ENCODE peak calls at places on chromosome 11, in ten cellular contexts. One of them, this sample, is unnamed.

GRCh38 chr11:66071326-66071870 is 1.3 kb downstream of the PACS1 start:
- DNase-seq in dorsolateral prefrontal cortex: no peak
- DNase-seq in SK-N-SH: no peak
- DNase-seq in epithelial cell of proximal tubule: no peak
- DNase-seq in tibial nerve: no peak
- DNase-seq in left lung: no peak
- DNase-seq in NB4: no peak
- DNase-seq in cardiac muscle cell: no peak
- DNase-seq in A673: peak
- DNase-seq in epithelial cell of esophagus: no peak
- DNase-seq in this sample: peak

GRCh38 chr11:120134106-120134930 is 3.6 kb downstream of the TRIM29 start:
- DNase-seq in tibial nerve: no peak
- DNase-seq in left lung: peak
- DNase-seq in NB4: no peak
- DNase-seq in epithelial cell of esophagus: no peak
- DNase-seq in epithelial cell of proximal tubule: no peak
- DNase-seq in cardiac muscle cell: no peak
- DNase-seq in A673: no peak
- DNase-seq in SK-N-SH: peak
- DNase-seq in dorsolateral prefrontal cortex: peak
- DNase-seq in this sample: no peak

GRCh38 chr11:75757651-75758050 is 10.9 kb upstream of the DGAT2 start:
- DNase-seq in tibial nerve: no peak
- DNase-seq in cardiac muscle cell: no peak
- DNase-seq in epithelial cell of proximal tubule: no peak
- DNase-seq in SK-N-SH: no peak
- DNase-seq in A673: no peak
- DNase-seq in dorsolateral prefrontal cortex: no peak
- DNase-seq in epithelial cell of esophagus: no peak
- DNase-seq in NB4: no peak
- DNase-seq in left lung: no peak
- DNase-seq in this sample: no peak

GRCh38 chr11:45021692-45022130 is 71.0 kb upstream of the TP53I11 start:
- DNase-seq in epithelial cell of esophagus: no peak
- DNase-seq in left lung: no peak
- DNase-seq in dorsolateral prefrontal cortex: no peak
- DNase-seq in A673: peak
- DNase-seq in cardiac muscle cell: peak
- DNase-seq in tibial nerve: peak
- DNase-seq in NB4: peak
- DNase-seq in epithelial cell of proximal tubule: no peak
- DNase-seq in SK-N-SH: peak
- DNase-seq in this sample: no peak

GRCh38 chr11:108616549-108616948 is 23.0 kb upstream of the EXPH5 start:
- DNase-seq in tibial nerve: no peak
- DNase-seq in epithelial cell of esophagus: peak
- DNase-seq in dorsolateral prefrontal cortex: no peak
- DNase-seq in left lung: no peak
- DNase-seq in SK-N-SH: no peak
- DNase-seq in epithelial cell of proximal tubule: peak
- DNase-seq in NB4: no peak
- DNase-seq in A673: no peak
- DNase-seq in cardiac muscle cell: peak
- DNase-seq in this sample: no peak

GRCh38 chr11:81359476-81359875 is 1374.2 kb downstream of the FAM181B start:
- DNase-seq in epithelial cell of esophagus: peak
- DNase-seq in cardiac muscle cell: no peak
- DNase-seq in left lung: no peak
- DNase-seq in dorsolateral prefrontal cortex: no peak
- DNase-seq in A673: peak
- DNase-seq in SK-N-SH: no peak
- DNase-seq in epithelial cell of proximal tubule: no peak
- DNase-seq in tibial nerve: no peak
- DNase-seq in NB4: no peak
- DNase-seq in this sample: no peak

GRCh38 chr11:469684-470667 is 19.9 kb downstream of the PTDSS2 start:
- DNase-seq in epithelial cell of esophagus: peak
- DNase-seq in tibial nerve: peak
- DNase-seq in left lung: peak
- DNase-seq in SK-N-SH: peak
- DNase-seq in dorsolateral prefrontal cortex: peak
- DNase-seq in epithelial cell of proximal tubule: peak
- DNase-seq in cardiac muscle cell: peak
- DNase-seq in A673: peak
- DNase-seq in NB4: no peak
- DNase-seq in this sample: no peak

GRCh38 chr11:12854297-12854661 is 154.8 kb upstream of the RASSF10 start:
- DNase-seq in epithelial cell of proximal tubule: no peak
- DNase-seq in left lung: no peak
- DNase-seq in tibial nerve: no peak
- DNase-seq in SK-N-SH: no peak
- DNase-seq in A673: no peak
- DNase-seq in NB4: no peak
- DNase-seq in epithelial cell of esophagus: no peak
- DNase-seq in cardiac muscle cell: no peak
- DNase-seq in dorsolateral prefrontal cortex: no peak
- DNase-seq in this sample: no peak

DNA sequence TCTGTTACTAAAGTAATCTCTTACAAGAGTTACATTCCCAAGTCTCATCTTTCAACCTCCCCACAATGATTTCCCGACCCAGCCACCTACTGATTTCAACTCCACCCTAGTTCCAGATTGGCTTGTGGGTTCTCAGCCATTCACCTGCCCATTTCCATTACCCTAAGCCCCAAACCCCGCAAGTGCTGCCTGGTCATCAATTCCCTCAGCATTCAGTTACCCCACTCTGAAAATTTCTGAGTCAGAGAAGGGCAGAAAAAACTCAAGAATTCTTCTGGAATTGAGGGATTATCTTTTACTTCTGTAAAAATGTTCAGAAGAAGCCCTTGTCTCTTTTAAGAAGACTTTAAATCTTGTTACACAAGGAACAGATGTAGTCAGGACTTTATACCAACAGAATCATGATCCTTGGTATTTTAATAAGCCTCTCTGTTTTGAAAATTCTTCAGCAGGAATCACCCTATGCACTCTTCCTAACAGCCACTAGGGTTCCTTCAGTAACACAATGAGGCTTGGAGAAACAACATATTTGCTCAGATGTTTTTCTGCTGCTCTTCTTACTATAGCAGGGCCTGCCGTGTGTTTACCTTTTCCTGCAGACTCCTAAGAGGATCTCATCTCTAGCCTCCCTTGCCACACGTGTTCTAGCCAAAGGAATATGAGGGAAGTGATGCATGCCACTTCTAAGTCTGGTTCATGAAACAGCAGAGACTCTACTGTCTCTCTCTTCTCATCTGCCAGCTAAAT is 29.2 kb upstream of the PAMR1 start:
- DNase-seq in SK-N-SH: no peak
- DNase-seq in epithelial cell of proximal tubule: no peak
- DNase-seq in epithelial cell of esophagus: no peak
- DNase-seq in tibial nerve: no peak
- DNase-seq in cardiac muscle cell: peak
- DNase-seq in A673: peak
- DNase-seq in dorsolateral prefrontal cortex: no peak
- DNase-seq in left lung: no peak
- DNase-seq in NB4: no peak
- DNase-seq in this sample: no peak
- TF ChIP-seq CTCF in SK-N-SH: peak
- TF ChIP-seq CTCF in epithelial cell of proximal tubule: peak
- TF ChIP-seq CTCF in epithelial cell of esophagus: peak
- TF ChIP-seq CTCF in tibial nerve: peak
- TF ChIP-seq CTCF in cardiac muscle cell: peak
- TF ChIP-seq CTCF in A673: peak
- TF ChIP-seq CTCF in dorsolateral prefrontal cortex: no peak
- TF ChIP-seq CTCF in left lung: no peak
- TF ChIP-seq CTCF in NB4: no peak
- TF ChIP-seq CTCF in this sample: no peak

GRCh38 chr11:64232182-64233018 is 2.0 kb upstream of the VEGFB start:
- DNase-seq in SK-N-SH: no peak
- DNase-seq in epithelial cell of proximal tubule: no peak
- DNase-seq in dorsolateral prefrontal cortex: no peak
- DNase-seq in NB4: no peak
- DNase-seq in epithelial cell of esophagus: no peak
- DNase-seq in A673: no peak
- DNase-seq in cardiac muscle cell: no peak
- DNase-seq in left lung: peak
- DNase-seq in tibial nerve: no peak
- DNase-seq in this sample: no peak

GRCh38 chr11:64230209-64230984 is at the start of gene DNAJC4:
- DNase-seq in cardiac muscle cell: peak
- DNase-seq in epithelial cell of esophagus: peak
- DNase-seq in left lung: peak
- DNase-seq in epithelial cell of proximal tubule: no peak
- DNase-seq in SK-N-SH: peak
- DNase-seq in tibial nerve: peak
- DNase-seq in NB4: peak
- DNase-seq in A673: peak
- DNase-seq in dorsolateral prefrontal cortex: peak
- DNase-seq in this sample: peak

GRCh38 chr11:64229959-64230208 is 464 bp upstream of the DNAJC4 start:
- DNase-seq in epithelial cell of esophagus: no peak
- DNase-seq in dorsolateral prefrontal cortex: no peak
- DNase-seq in tibial nerve: no peak
- DNase-seq in SK-N-SH: no peak
- DNase-seq in cardiac muscle cell: no peak
- DNase-seq in A673: no peak
- DNase-seq in left lung: no peak
- DNase-seq in NB4: no peak
- DNase-seq in epithelial cell of proximal tubule: no peak
- DNase-seq in this sample: no peak

GRCh38 chr11:64230985-64231365 is 627 bp downstream of the DNAJC4 start:
- DNase-seq in left lung: no peak
- DNase-seq in A673: no peak
- DNase-seq in dorsolateral prefrontal cortex: no peak
- DNase-seq in epithelial cell of proximal tubule: no peak
- DNase-seq in epithelial cell of esophagus: no peak
- DNase-seq in NB4: peak
- DNase-seq in cardiac muscle cell: no peak
- DNase-seq in tibial nerve: no peak
- DNase-seq in SK-N-SH: peak
- DNase-seq in this sample: no peak

DNA sequence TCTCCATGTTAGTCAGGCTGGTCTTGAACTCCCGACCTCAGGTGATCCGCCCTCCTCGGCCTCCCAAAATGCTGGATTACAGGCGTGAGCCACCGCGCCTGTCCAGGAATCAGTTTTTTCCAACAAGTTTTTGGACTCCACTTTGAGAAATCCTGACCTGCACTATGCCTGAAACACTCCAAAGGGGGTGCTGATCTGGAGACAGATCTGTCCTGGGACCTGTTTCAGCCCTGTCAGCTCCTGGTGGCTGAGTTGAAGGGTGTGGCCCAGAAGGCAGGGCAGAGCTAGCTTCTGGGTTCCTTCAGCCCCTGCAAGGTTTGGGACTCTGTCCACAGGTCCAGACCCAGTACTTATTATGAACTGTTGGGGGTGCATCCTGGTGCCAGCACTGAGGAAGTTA is 1.2 kb downstream of the DNAJC4 start:
- DNase-seq in epithelial cell of proximal tubule: no peak
- DNase-seq in dorsolateral prefrontal cortex: no peak
- DNase-seq in A673: no peak
- DNase-seq in left lung: no peak
- DNase-seq in epithelial cell of esophagus: no peak
- DNase-seq in SK-N-SH: no peak
- DNase-seq in tibial nerve: no peak
- DNase-seq in cardiac muscle cell: no peak
- DNase-seq in NB4: no peak
- DNase-seq in this sample: no peak
- H3K4me3 ChIP-seq in epithelial cell of proximal tubule: peak
- H3K4me3 ChIP-seq in dorsolateral prefrontal cortex: peak
- H3K4me3 ChIP-seq in A673: no peak
- H3K4me3 ChIP-seq in left lung: no peak
- H3K4me3 ChIP-seq in epithelial cell of esophagus: no peak
- H3K4me3 ChIP-seq in SK-N-SH: peak
- H3K4me3 ChIP-seq in tibial nerve: no peak
- H3K4me3 ChIP-seq in cardiac muscle cell: peak
- H3K4me3 ChIP-seq in NB4: no peak
- H3K4me3 ChIP-seq in this sample: no peak

GRCh38 chr11:130672911-130673310 is 224.5 kb downstream of the ADAMTS15 start:
- DNase-seq in A673: no peak
- DNase-seq in epithelial cell of esophagus: peak
- DNase-seq in NB4: no peak
- DNase-seq in SK-N-SH: no peak
- DNase-seq in tibial nerve: no peak
- DNase-seq in left lung: no peak
- DNase-seq in epithelial cell of proximal tubule: peak
- DNase-seq in dorsolateral prefrontal cortex: no peak
- DNase-seq in cardiac muscle cell: no peak
- DNase-seq in this sample: no peak

GRCh38 chr11:130674686-130675085 is 226.2 kb downstream of the ADAMTS15 start:
- DNase-seq in dorsolateral prefrontal cortex: no peak
- DNase-seq in tibial nerve: no peak
- DNase-seq in cardiac muscle cell: peak
- DNase-seq in NB4: no peak
- DNase-seq in left lung: no peak
- DNase-seq in epithelial cell of proximal tubule: no peak
- DNase-seq in A673: no peak
- DNase-seq in epithelial cell of esophagus: no peak
- DNase-seq in SK-N-SH: no peak
- DNase-seq in this sample: no peak

GRCh38 chr11:130675456-130675855 is 227.0 kb downstream of the ADAMTS15 start:
- DNase-seq in epithelial cell of proximal tubule: no peak
- DNase-seq in epithelial cell of esophagus: no peak
- DNase-seq in dorsolateral prefrontal cortex: no peak
- DNase-seq in cardiac muscle cell: peak
- DNase-seq in tibial nerve: peak
- DNase-seq in SK-N-SH: no peak
- DNase-seq in left lung: no peak
- DNase-seq in A673: peak
- DNase-seq in NB4: peak
- DNase-seq in this sample: no peak

GRCh38 chr11:130671801-130672700 is 223.6 kb downstream of the ADAMTS15 start:
- DNase-seq in epithelial cell of esophagus: peak
- DNase-seq in tibial nerve: peak
- DNase-seq in cardiac muscle cell: peak
- DNase-seq in SK-N-SH: peak
- DNase-seq in epithelial cell of proximal tubule: peak
- DNase-seq in left lung: no peak
- DNase-seq in A673: peak
- DNase-seq in NB4: no peak
- DNase-seq in dorsolateral prefrontal cortex: peak
- DNase-seq in this sample: no peak

DNA sequence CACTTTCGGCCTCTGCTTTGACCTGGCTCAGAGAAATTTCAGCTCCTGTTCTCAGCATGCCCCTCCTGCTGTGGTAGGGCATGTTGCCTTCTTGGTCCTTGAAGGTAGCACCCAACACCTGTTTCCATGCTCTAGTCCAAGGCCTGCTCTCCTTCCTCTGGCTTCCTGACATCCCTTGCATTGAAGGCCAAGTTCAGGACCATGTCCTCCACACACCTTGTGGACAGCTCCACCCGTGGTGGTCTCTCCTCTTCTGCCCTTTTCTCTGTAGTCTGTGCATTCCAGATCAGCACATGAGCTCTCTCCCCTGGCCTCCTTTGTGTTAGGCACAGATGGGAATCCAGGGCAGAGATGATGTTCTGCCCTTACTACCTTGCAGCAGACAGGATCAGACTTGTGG is 225.3 kb downstream of the ADAMTS15 start:
- DNase-seq in left lung: no peak
- DNase-seq in epithelial cell of proximal tubule: no peak
- DNase-seq in A673: no peak
- DNase-seq in tibial nerve: no peak
- DNase-seq in NB4: peak
- DNase-seq in cardiac muscle cell: no peak
- DNase-seq in dorsolateral prefrontal cortex: no peak
- DNase-seq in epithelial cell of esophagus: peak
- DNase-seq in SK-N-SH: no peak
- DNase-seq in this sample: no peak
- TF ChIP-seq CTCF in left lung: no peak
- TF ChIP-seq CTCF in epithelial cell of proximal tubule: no peak
- TF ChIP-seq CTCF in A673: no peak
- TF ChIP-seq CTCF in tibial nerve: no peak
- TF ChIP-seq CTCF in NB4: no peak
- TF ChIP-seq CTCF in cardiac muscle cell: no peak
- TF ChIP-seq CTCF in dorsolateral prefrontal cortex: no peak
- TF ChIP-seq CTCF in epithelial cell of esophagus: no peak
- TF ChIP-seq CTCF in SK-N-SH: no peak
- TF ChIP-seq CTCF in this sample: no peak

DNA sequence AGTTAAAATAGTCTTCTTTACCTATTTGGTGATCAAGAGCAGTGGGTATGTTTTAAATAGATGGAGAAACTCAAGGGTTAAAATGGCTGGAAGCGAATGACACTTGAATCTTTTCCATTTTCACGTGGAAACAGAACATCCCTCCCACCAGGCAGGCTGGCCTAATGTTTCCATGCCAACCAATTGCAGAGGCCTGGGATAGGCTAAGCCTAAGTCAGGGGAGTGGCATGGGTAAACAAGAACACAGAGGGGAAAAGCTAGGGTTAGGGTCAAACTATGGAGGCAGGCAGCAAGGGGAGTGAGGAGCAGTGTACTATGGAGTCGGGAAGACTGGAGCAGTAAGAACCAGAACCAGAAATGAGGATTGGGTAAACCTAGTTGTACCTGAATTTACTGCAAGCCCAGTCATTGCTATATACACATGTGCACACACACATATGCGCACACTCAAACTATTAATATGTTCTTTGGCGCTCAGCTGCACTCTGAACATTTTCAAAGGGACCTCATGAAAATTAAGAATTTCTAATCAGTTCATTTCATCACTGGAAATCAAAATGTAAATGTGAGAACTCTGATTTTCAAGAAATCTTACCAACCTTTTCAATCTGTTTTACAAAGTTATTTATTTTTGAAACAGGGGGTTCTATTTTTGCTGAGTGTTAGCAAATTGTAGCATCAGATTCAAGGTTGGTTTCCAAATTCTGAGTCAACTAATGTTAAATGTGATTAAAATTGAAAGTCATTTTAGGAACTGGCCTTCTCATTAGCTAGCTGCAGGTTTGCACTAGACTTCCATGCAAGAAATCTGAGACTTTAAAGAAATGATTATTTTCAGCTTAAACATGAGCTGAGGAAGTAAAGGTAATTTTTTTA is 327.0 kb upstream of the CCDC90B start:
- DNase-seq in cardiac muscle cell: no peak
- DNase-seq in dorsolateral prefrontal cortex: no peak
- DNase-seq in epithelial cell of esophagus: no peak
- DNase-seq in left lung: no peak
- DNase-seq in epithelial cell of proximal tubule: no peak
- DNase-seq in A673: peak
- DNase-seq in NB4: no peak
- DNase-seq in tibial nerve: no peak
- DNase-seq in SK-N-SH: peak
- DNase-seq in this sample: peak
- H3K4me3 ChIP-seq in cardiac muscle cell: no peak
- H3K4me3 ChIP-seq in dorsolateral prefrontal cortex: no peak
- H3K4me3 ChIP-seq in epithelial cell of esophagus: no peak
- H3K4me3 ChIP-seq in left lung: no peak
- H3K4me3 ChIP-seq in epithelial cell of proximal tubule: no peak
- H3K4me3 ChIP-seq in A673: no peak
- H3K4me3 ChIP-seq in NB4: no peak
- H3K4me3 ChIP-seq in tibial nerve: no peak
- H3K4me3 ChIP-seq in SK-N-SH: no peak
- H3K4me3 ChIP-seq in this sample: no peak

This sample was measured in GM12865.